ENCODE peak calls at places on chromosomes 4 and X, in five cellular contexts. L is upper lobe of right lung, X is tibial artery, K is GM23248, V is neuronal stem cell. F is an unnamed sample.

GRCh38 chrX:97057349-97057909 is 173.7 kb downstream of the RPA4 start:
- DNase-seq in L (no peak), X (no peak), K (no peak), V (no peak), F (no peak)

GRCh38 chrX:54182194-54182863 is 725 bp downstream of the FAM120C start:
- DNase-seq in L (peak; percentile 83), X (peak; percentile 77), K (peak; percentile 54), V (peak; percentile 8), F (peak; percentile 76)

GRCh38 chr4:81622028-81622427 is 150.3 kb upstream of the RASGEF1B start:
- DNase-seq in L (no peak), X (no peak), K (no peak), V (no peak), F (no peak)

GRCh38 chr4:168691621-168692376 is 194.9 kb downstream of the PALLD start:
- DNase-seq in L (no peak), X (no peak), K (no peak), V (no peak), F (no peak)

GRCh38 chr4:177964061-177964460 is 521.8 kb upstream of the AGA start:
- DNase-seq in L (no peak), X (no peak), K (peak; percentile 7), V (no peak), F (no peak)

GRCh38 chrX:116873678-116874077 is 410.9 kb upstream of the CT83 start:
- DNase-seq in L (no peak), X (no peak), K (peak; percentile 82), V (no peak), F (no peak)

GRCh38 chr4:2076908-2077534 is 17.9 kb downstream of the NAT8L start:
- DNase-seq in L (peak; percentile 45), X (peak; percentile 48), K (no peak), V (no peak), F (no peak)

GRCh38 chrX:129808163-129808828 is 28.5 kb downstream of the SASH3 start:
- DNase-seq in L (no peak), X (no peak), K (peak; percentile 53), V (no peak), F (no peak)

GRCh38 chr4:24915121-24915922 is 2.5 kb upstream of the CCDC149 start:
- DNase-seq in L (no peak), X (no peak), K (no peak), V (no peak), F (no peak)

GRCh38 chr4:113618205-113618604 is 143.3 kb downstream of the CAMK2D start:
- DNase-seq in L (no peak), X (no peak), K (peak; percentile 29), V (no peak), F (no peak)

GRCh38 chr4:6008092-6008551 is 10.1 kb downstream of the C4orf50 start:
- DNase-seq in L (peak; percentile 46), X (no peak), K (no peak), V (no peak), F (no peak)

GRCh38 chr4:38948551-38948950 is 80.9 kb downstream of the FAM114A1 start:
- DNase-seq in L (no peak), X (peak; percentile 77), K (peak; percentile 94), V (no peak), F (no peak)

GRCh38 chr4:84238247-84239090 is 260.6 kb downstream of the NKX6-1 start:
- DNase-seq in L (no peak), X (no peak), K (peak; percentile 68), V (no peak), F (no peak)

GRCh38 chr4:106266201-106266600 is 49.8 kb downstream of the TBCK start:
- DNase-seq in L (no peak), X (no peak), K (peak; percentile 83), V (no peak), F (no peak)

GRCh38 chrX:107787827-107788226 is 10.3 kb downstream of the NCBP2L start:
- DNase-seq in L (no peak), X (no peak), K (peak; percentile 14), V (no peak), F (no peak)

GRCh38 chrX:134821370-134821769 is 163.1 kb upstream of the PLAC1 start:
- DNase-seq in L (no peak), X (no peak), K (peak; percentile 60), V (no peak), F (no peak)

GRCh38 chr4:47490550-47490949 is 5.5 kb downstream of the ATP10D start:
- DNase-seq in L (no peak), X (no peak), K (peak; percentile 64), V (no peak), F (no peak)

GRCh38 chrX:136112286-136112685 is 35.0 kb upstream of the FHL1 start:
- DNase-seq in L (no peak), X (no peak), K (no peak), V (no peak), F (no peak)

GRCh38 chr4:69874507-69874906 is 14.6 kb upstream of the SULT1E1 start:
- DNase-seq in L (no peak), X (no peak), K (no peak), V (no peak), F (no peak)

GRCh38 chrX:80285131-80285773 is 135.0 kb upstream of the TENT5D start:
- DNase-seq in L (no peak), X (no peak), K (peak; percentile 26), V (peak; percentile 33), F (no peak)

GRCh38 chrX:26032141-26032917 is 105.8 kb upstream of the MAGEB18 start:
- DNase-seq in L (no peak), X (no peak), K (no peak), V (no peak), F (no peak)

GRCh38 chr4:7444731-7445130 is 10.0 kb upstream of the PSAPL1 start:
- DNase-seq in L (peak; percentile 73), X (no peak), K (no peak), V (no peak), F (no peak)

GRCh38 chrX:153770606-153771175 is 6.6 kb downstream of the PLXNB3 start:
- DNase-seq in L (no peak), X (no peak), K (no peak), V (no peak), F (no peak)

GRCh38 chr4:73608677-73609594 is 11.3 kb downstream of the RASSF6 start:
- DNase-seq in L (no peak), X (no peak), K (peak; percentile 52), V (no peak), F (no peak)

GRCh38 chr4:184331155-184331995 is 113.7 kb upstream of the ENPP6 start:
- DNase-seq in L (no peak), X (no peak), K (no peak), V (no peak), F (no peak)

GRCh38 chrX:125202486-125203378 is 116.9 kb upstream of the TEX13C start:
- DNase-seq in L (no peak), X (no peak), K (no peak), V (no peak), F (peak; percentile 40)

GRCh38 chr4:118322831-118323502 is 29.8 kb downstream of the PRSS12 start:
- DNase-seq in L (no peak), X (no peak), K (peak; percentile 4), V (no peak), F (no peak)

GRCh38 chrX:106035064-106035463 is 3.5 kb downstream of the SERPINA7 start:
- DNase-seq in L (no peak), X (no peak), K (no peak), V (no peak), F (no peak)

GRCh38 chr4:155974957-155975356 is 21.3 kb upstream of the CTSO start:
- DNase-seq in L (no peak), X (no peak), K (peak; percentile 6), V (no peak), F (no peak)

GRCh38 chr4:170420255-170420693 is 330.5 kb upstream of the AADAT start:
- DNase-seq in L (no peak), X (no peak), K (peak; percentile 22), V (no peak), F (no peak)

GRCh38 chr4:75702919-75703411 is 21.4 kb upstream of the USO1 start:
- DNase-seq in L (no peak), X (no peak), K (no peak), V (no peak), F (no peak)

GRCh38 chr4:54077812-54078211 is 13.4 kb upstream of the CHIC2 start:
- DNase-seq in L (no peak), X (no peak), K (peak; percentile 65), V (no peak), F (no peak)

DNA sequence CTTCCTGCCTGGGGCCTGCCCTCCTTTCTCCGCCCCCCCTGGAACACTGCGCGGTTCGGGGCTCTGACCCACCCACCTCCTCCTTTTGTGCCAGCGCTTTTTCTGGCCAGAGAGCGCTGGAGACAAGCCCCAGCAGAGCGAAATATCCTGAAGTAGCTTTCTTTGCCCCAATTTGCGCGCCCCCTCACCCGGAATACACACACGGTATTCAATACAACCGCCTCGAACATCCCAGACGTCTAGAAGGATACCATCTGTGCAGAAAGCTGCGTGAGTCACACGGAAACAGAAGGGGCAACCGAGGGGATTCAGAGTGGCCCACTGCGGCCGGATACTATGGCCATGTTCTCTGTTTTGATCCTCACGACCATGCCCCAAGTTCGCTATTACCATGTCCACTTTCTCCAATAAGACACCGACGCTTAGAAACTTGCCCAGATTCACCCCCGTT is 290 bp upstream of the SRPX start:
- DNase-seq in L (no peak), X (no peak), K (peak; percentile 37), V (peak; percentile 0), F (no peak)
- H3K4me3 ChIP-seq in L (peak overlapping the region; percentile 48), X (peak overlapping the region; percentile 64), K (peak overlapping the region; percentile 91), V (peak overlapping the region; percentile 82), F (peak overlapping the region; percentile 36)

DNA sequence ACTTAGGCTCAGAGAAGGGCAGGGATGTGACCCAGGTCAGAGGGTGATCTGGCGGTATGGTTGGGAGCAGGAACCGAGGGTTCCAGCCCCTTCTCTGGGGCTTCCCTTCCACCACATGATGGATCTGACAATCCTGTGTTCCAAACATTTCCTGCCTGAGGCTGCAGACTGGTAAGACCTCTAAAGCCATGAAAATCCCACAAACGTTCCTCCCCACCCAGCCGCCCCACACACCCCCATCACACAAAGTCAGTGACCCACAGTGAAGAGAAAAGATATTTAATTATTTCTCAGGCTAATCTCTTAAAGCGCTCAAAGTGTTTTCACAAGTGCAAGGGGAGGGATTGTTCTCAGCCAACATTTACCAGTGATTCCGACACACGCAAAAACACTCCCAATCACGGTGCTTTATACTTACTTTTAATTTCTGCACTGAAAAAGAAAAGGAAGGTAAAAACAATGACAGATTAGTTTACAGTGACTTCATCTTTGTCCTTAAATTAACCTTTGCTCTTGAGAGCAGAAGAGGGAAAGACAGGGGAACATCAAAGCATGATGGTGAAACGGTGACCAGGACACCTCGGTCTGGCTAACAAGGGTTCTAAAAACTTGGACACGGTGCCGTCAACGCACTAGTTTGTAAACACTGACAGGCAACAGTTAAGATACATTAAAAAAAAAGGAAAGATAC is 42.4 kb downstream of the WDR1 start:
- DNase-seq in L (no peak), X (no peak), K (no peak), V (no peak), F (no peak)
- H3K36me3 ChIP-seq in L (peaks cover 67% of the 10 kb centered on the region), X (peaks cover 64% of the 10 kb centered on the region), K (peaks cover 79% of the 10 kb centered on the region), V (peaks cover 48% of the 10 kb centered on the region), F (peaks cover 7% of the 10 kb centered on the region)

DNA sequence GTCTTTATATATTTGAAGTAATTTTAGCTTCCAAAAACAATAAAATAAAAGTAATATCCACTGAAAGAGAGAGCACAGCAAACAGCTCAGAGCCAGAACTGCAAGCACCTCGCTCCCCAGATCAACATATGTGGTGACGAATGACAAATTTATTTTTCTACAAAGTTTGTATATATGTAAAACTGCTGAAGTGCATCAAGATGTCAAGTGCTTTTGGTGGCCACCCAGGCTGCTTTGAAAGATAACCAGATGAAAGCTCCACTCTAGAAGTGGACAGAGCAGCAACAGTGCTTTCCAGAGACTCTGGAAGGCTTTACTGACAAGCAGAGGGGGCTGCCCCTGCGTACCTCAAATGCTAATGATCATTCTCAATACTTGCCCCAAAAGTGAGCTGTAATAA is 8.2 kb downstream of the HHIP start:
- DNase-seq in L (no peak), X (no peak), K (no peak), V (no peak), F (no peak)
- H3K4me1 ChIP-seq in L (no peaks in the 10 kb centered on the region), X (no peaks in the 10 kb centered on the region), K (no peaks in the 10 kb centered on the region), V (peaks cover 16% of the 10 kb centered on the region), F (no peaks in the 10 kb centered on the region)

GRCh38 chrX:10010686-10011085 is 43.5 kb downstream of the CLDN34 start:
- DNase-seq in L (no peak), X (no peak), K (peak; percentile 69), V (no peak), F (no peak)
- H3K4me3 ChIP-seq in L (no peak overlapping the region), X (no peak overlapping the region), K (peak overlapping the region; percentile 7), V (no peak overlapping the region), F (no peak overlapping the region)

F was measured in aorta.